ENCODE peak calls at places on chromosomes 12 and 14, in seven cellular contexts. W, H, L, U, X, M and T are unnamed samples.

GRCh38 chr12:126219654-126220279 is 1154.5 kb downstream of the AACS start:
- DNase-seq in U (no peak), W (no peak), X (no peak), L (no peak), M (no peak), H (no peak), T (no peak)

GRCh38 chr12:89840162-89840922 is 131.7 kb upstream of the ATP2B1 start:
- DNase-seq in U (no peak), H (no peak), L (no peak), W (no peak), X (no peak), M (no peak), T (no peak)

GRCh38 chr12:15274561-15274967 is 47.7 kb upstream of the PTPRO start:
- DNase-seq in W (no peak), H (no peak), X (no peak), M (no peak), U (no peak), L (peak; percentile 74), T (no peak)

GRCh38 chr12:68628698-68629097 is 18.0 kb downstream of the RAP1B start:
- DNase-seq in M (no peak), U (no peak), L (no peak), H (no peak), W (no peak), X (no peak), T (no peak)

GRCh38 chr14:23160924-23161522 is 22.4 kb downstream of the SLC7A8 start:
- DNase-seq in H (no peak), U (no peak), L (peak; percentile 84), X (peak; percentile 79), W (peak; percentile 41), M (no peak), T (no peak)

GRCh38 chr12:124622326-124622725 is 54.9 kb upstream of the NCOR2 start:
- DNase-seq in M (no peak), L (no peak), X (no peak), W (no peak), H (no peak), U (no peak), T (no peak)

GRCh38 chr14:102768223-102769048 is 8.8 kb upstream of the TRAF3 start:
- DNase-seq in H (peak; percentile 52), M (no peak), X (no peak), U (no peak), W (no peak), L (no peak), T (no peak)

GRCh38 chr14:99671230-99672224 is 12.6 kb upstream of the CYP46A1 start:
- DNase-seq in X (no peak), W (no peak), L (no peak), M (no peak), H (no peak), U (no peak), T (no peak)

GRCh38 chr14:96030136-96030760 is 8.9 kb upstream of the C14orf132 start:
- DNase-seq in L (no peak), W (no peak), U (no peak), H (no peak), M (no peak), X (no peak), T (no peak)

GRCh38 chr12:106096376-106096775 is 42.4 kb downstream of the NUAK1 start:
- DNase-seq in X (peak; percentile 52), W (no peak), M (no peak), H (no peak), U (no peak), L (no peak), T (no peak)

GRCh38 chr12:77754086-77754485 is 76.6 kb upstream of the NAV3 start:
- DNase-seq in L (no peak), H (no peak), X (no peak), M (no peak), U (no peak), W (no peak), T (no peak)

GRCh38 chr12:131092911-131093901 is 139.5 kb downstream of the ADGRD1 start:
- DNase-seq in L (no peak), W (no peak), H (peak; percentile 50), U (no peak), X (no peak), M (no peak), T (no peak)

GRCh38 chr12:87202189-87202588 is 827.0 kb downstream of the C12orf50 start:
- DNase-seq in W (no peak), U (no peak), X (no peak), M (no peak), L (no peak), H (no peak), T (no peak)

GRCh38 chr12:69388371-69388770 is 28.8 kb downstream of the YEATS4 start:
- DNase-seq in W (no peak), U (no peak), H (no peak), X (peak; percentile 43), L (peak; percentile 8), M (no peak), T (no peak)

GRCh38 chr12:111418594-111418880 is 12.8 kb downstream of the SH2B3 start:
- DNase-seq in L (no peak), X (no peak), M (no peak), W (no peak), H (no peak), U (no peak), T (no peak)

GRCh38 chr14:59254911-59255545 is 66.6 kb downstream of the DAAM1 start:
- DNase-seq in W (no peak), L (no peak), X (peak; percentile 47), H (no peak), M (peak; percentile 17), U (no peak), T (no peak)

GRCh38 chr14:41718477-41719166 is 111.9 kb downstream of the LRFN5 start:
- DNase-seq in X (no peak), W (no peak), M (peak; percentile 25), L (no peak), H (no peak), U (no peak), T (peak; percentile 10)

GRCh38 chr14:91232052-91232451 is 12.5 kb downstream of the GPR68 start:
- DNase-seq in L (no peak), W (no peak), U (no peak), H (no peak), X (no peak), M (no peak), T (no peak)

GRCh38 chr12:91349451-91349850 is 166.8 kb upstream of the DCN start:
- DNase-seq in W (no peak), H (no peak), M (no peak), U (no peak), L (no peak), X (peak; percentile 35), T (no peak)

GRCh38 chr14:97976861-97977260 is 1179.7 kb downstream of the VRK1 start:
- DNase-seq in H (no peak), X (no peak), M (no peak), L (no peak), W (no peak), U (no peak), T (no peak)

GRCh38 chr12:63997198-63997597 is 152.7 kb downstream of the SRGAP1 start:
- DNase-seq in M (no peak), U (no peak), L (peak; percentile 5), W (no peak), X (no peak), H (no peak), T (no peak)

GRCh38 chr12:132560831-132561783 is 49.3 kb downstream of the LRCOL1 start:
- DNase-seq in W (no peak), M (peak; percentile 98), L (peak; percentile 80), X (peak; percentile 50), H (peak; percentile 58), U (peak; percentile 91), T (peak; percentile 59)

GRCh38 chr12:12327802-12328201 is 22.2 kb downstream of the MANSC1 start:
- DNase-seq in H (peak; percentile 29), U (no peak), M (peak; percentile 7), W (no peak), X (peak; percentile 60), L (peak; percentile 30), T (no peak)

GRCh38 chr14:90569606-90570462 is 173.0 kb downstream of the CALM1 start:
- DNase-seq in X (no peak), L (no peak), W (no peak), H (no peak), M (no peak), U (no peak), T (no peak)

GRCh38 chr12:20264608-20265114 is 103.7 kb upstream of the PDE3A start:
- DNase-seq in W (no peak), M (no peak), X (no peak), H (no peak), L (no peak), U (no peak), T (no peak)

GRCh38 chr12:130688027-130688778 is 27.9 kb downstream of the RIMBP2 start:
- DNase-seq in W (no peak), M (no peak), H (no peak), U (no peak), L (no peak), X (no peak), T (no peak)

GRCh38 chr14:103246089-103246488 is 87.9 kb upstream of the EIF5 start:
- DNase-seq in U (no peak), H (no peak), W (no peak), M (no peak), L (no peak), X (no peak), T (no peak)

GRCh38 chr12:20513189-20513588 is 144.9 kb downstream of the PDE3A start:
- DNase-seq in M (no peak), L (no peak), X (no peak), U (no peak), W (no peak), H (no peak), T (no peak)

GRCh38 chr12:802242-802995 is 50.0 kb downstream of the WNK1 start:
- DNase-seq in X (no peak), U (no peak), M (no peak), L (no peak), H (no peak), W (no peak), T (no peak)

GRCh38 chr14:64423987-64424386 is 35.8 kb downstream of the MTHFD1 start:
- DNase-seq in M (no peak), X (peak; percentile 9), U (no peak), H (no peak), L (no peak), W (no peak), T (no peak)